ENCODE peak calls at places on chromosomes 2 and 18, in seven cellular contexts. U, V, M, L, K, J and G are unnamed samples.

GRCh38 chr2:96869281-96869823 is 528 bp downstream of the SEMA4C start:
- DNase-seq in U (peak), V (peak), M (no peak), L (peak), K (peak), J (peak), G (no peak)

GRCh38 chr2:112149194-112149593 is 11.0 kb downstream of the FBLN7 start:
- DNase-seq in U (no peak), V (no peak), M (no peak), L (no peak), K (no peak), J (no peak), G (no peak)

GRCh38 chr2:9808334-9809063 is 34.8 kb upstream of the TAF1B start:
- DNase-seq in U (no peak), V (no peak), M (no peak), L (no peak), K (peak), J (no peak), G (no peak)

GRCh38 chr2:28377984-28378678 is 14.5 kb upstream of the FOSL2 start:
- DNase-seq in U (no peak), V (no peak), M (no peak), L (no peak), K (peak), J (no peak), G (no peak)

GRCh38 chr2:238596571-238597551 is 170.1 kb downstream of the ASB1 start:
- DNase-seq in U (no peak), V (peak), M (no peak), L (no peak), K (peak), J (no peak), G (no peak)

GRCh38 chr2:21047161-21048009 is 3.5 kb upstream of the APOB start:
- DNase-seq in U (peak), V (peak), M (no peak), L (no peak), K (no peak), J (peak), G (no peak)

GRCh38 chr2:156436477-156437085 is 402 bp downstream of the GPD2 start:
- DNase-seq in U (peak), V (peak), M (peak), L (no peak), K (no peak), J (peak), G (no peak)

GRCh38 chr2:28406276-28407096 is 13.8 kb downstream of the FOSL2 start:
- DNase-seq in U (peak), V (no peak), M (no peak), L (peak), K (peak), J (no peak), G (peak)

GRCh38 chr2:28543316-28544068 is 47.6 kb downstream of the PLB1 start:
- DNase-seq in U (peak), V (no peak), M (no peak), L (no peak), K (peak), J (no peak), G (no peak)

GRCh38 chr2:231521-232185 is 32.2 kb downstream of the SH3YL1 start:
- DNase-seq in U (no peak), V (no peak), M (no peak), L (no peak), K (no peak), J (no peak), G (no peak)

GRCh38 chr2:15780912-15781574 is 159.3 kb upstream of the MYCN start:
- DNase-seq in U (peak), V (no peak), M (no peak), L (no peak), K (no peak), J (peak), G (no peak)

GRCh38 chr2:237131749-237132148 is 46.1 kb downstream of the COPS8 start:
- DNase-seq in U (no peak), V (no peak), M (no peak), L (no peak), K (no peak), J (no peak), G (no peak)
- H3K27ac ChIP-seq in U (no peak), V (no peak), M (no peak), L (no peak), K (no peak), J (no peak), G (no peak)

DNA sequence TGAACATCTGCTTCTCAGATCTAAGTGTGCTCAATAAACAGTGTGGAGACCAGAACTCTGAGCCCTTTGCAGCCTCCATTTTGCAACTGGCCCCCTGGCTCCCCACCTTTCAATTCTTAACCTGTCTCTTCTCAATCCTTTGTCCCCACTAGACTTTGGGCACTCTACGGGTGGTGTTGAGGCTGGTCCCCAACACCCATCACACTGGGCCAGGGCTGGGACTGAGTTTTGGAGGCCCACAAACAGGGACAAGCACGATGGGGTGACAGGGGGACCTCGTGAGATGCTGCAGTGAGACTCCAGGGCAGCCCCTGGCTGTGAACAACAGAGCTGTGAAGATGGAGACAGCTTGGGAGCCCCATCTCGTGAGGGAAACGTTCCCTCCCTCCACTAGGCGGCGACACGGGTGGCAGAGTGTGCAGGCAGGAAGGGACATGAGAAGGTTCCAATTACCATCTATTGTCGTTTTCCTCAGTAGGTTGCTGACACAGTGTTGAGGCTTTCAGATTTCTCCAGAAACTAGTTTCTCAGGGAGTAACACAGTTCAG is 1.2 kb downstream of the ANKMY1 start:
- DNase-seq in U (peak), V (peak), M (peak), L (peak), K (peak), J (peak), G (peak)
- H3K4me3 ChIP-seq in U (no peak), V (no peak), M (no peak), L (no peak), K (no peak), J (peak), G (no peak)

GRCh38 chr2:69985684-69986083 is 24.3 kb upstream of the ASPRV1 start:
- DNase-seq in U (no peak), V (no peak), M (no peak), L (no peak), K (peak), J (no peak), G (no peak)

GRCh38 chr2:69979902-69980301 is 18.5 kb upstream of the ASPRV1 start:
- DNase-seq in U (no peak), V (no peak), M (no peak), L (no peak), K (no peak), J (no peak), G (no peak)

GRCh38 chr2:69986691-69987090 is 25.3 kb upstream of the ASPRV1 start:
- DNase-seq in U (no peak), V (no peak), M (no peak), L (no peak), K (no peak), J (no peak), G (no peak)

GRCh38 chr2:69980408-69980807 is 19.0 kb upstream of the ASPRV1 start:
- DNase-seq in U (no peak), V (no peak), M (no peak), L (no peak), K (no peak), J (no peak), G (no peak)

GRCh38 chr2:69983392-69983791 is 22.0 kb upstream of the ASPRV1 start:
- DNase-seq in U (no peak), V (no peak), M (no peak), L (no peak), K (no peak), J (no peak), G (no peak)
- H3K27ac ChIP-seq in U (no peak), V (no peak), M (no peak), L (no peak), K (no peak), J (no peak), G (no peak)

GRCh38 chr18:62876828-62877227 is 161.5 kb downstream of the PHLPP1 start:
- DNase-seq in U (no peak), V (no peak), M (no peak), L (no peak), K (no peak), J (peak), G (no peak)
- H3K4me3 ChIP-seq in U (no peak), V (no peak), M (no peak), L (no peak), K (no peak), J (peak), G (no peak)

GRCh38 chr2:27042159-27042661 is 9.3 kb upstream of the AGBL5 start:
- DNase-seq in U (no peak), V (no peak), M (no peak), L (no peak), K (no peak), J (no peak), G (no peak)
- H3K27ac ChIP-seq in U (no peak), V (no peak), M (no peak), L (peak), K (no peak), J (no peak), G (no peak)

GRCh38 chr2:127674241-127675209 is 805 bp downstream of the LIMS2 start:
- DNase-seq in U (no peak), V (no peak), M (no peak), L (peak), K (peak), J (peak), G (no peak)

GRCh38 chr2:127672341-127673303 is 2.7 kb downstream of the LIMS2 start:
- DNase-seq in U (no peak), V (peak), M (no peak), L (no peak), K (no peak), J (no peak), G (no peak)

GRCh38 chr2:127671557-127672302 is 3.6 kb downstream of the LIMS2 start:
- DNase-seq in U (no peak), V (no peak), M (no peak), L (peak), K (no peak), J (no peak), G (no peak)

GRCh38 chr2:127675335-127676261 is at the start of gene LIMS2:
- DNase-seq in U (peak), V (peak), M (no peak), L (peak), K (peak), J (peak), G (no peak)

DNA sequence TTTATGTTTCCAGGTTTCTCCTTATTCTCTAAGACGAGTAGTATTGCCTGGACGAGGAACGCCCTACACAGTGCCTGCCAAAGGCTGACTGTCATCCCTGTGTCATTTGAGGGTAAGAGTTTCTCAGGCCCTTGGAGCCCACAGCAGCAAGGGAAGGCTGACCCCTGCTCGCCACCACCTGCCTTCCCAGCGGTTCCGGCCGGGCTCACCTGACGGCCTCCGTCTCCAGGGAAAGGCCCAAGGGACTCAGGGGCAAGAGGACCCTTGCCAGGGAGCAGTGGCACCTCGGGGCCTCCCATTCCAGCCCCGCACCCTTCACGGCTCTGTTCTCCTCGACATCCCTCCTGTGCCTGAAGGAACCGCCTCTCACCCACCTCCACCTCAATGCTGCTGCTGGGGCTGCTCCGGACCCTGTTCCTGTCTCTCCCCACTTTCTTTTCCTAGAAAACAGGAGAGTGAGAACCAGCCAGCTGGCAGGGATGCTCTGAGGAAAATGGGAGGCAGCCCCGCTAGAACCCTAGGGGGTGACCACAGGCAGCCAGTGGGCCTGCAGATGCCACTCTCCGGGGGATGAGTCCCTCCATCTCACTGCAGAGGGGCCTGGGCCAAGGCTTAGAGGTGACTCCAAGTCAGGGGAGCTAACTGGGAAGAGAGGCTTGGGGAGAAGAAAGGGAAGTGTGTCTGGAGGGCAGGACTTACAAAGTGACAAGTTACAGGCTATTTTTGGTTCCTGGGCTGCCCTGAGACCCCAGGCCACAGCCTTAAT is 1.8 kb downstream of the LIMS2 start:
- DNase-seq in U (no peak), V (peak), M (no peak), L (no peak), K (no peak), J (no peak), G (no peak)
- H3K4me3 ChIP-seq in U (no peak), V (no peak), M (no peak), L (peak), K (peak), J (no peak), G (no peak)

DNA sequence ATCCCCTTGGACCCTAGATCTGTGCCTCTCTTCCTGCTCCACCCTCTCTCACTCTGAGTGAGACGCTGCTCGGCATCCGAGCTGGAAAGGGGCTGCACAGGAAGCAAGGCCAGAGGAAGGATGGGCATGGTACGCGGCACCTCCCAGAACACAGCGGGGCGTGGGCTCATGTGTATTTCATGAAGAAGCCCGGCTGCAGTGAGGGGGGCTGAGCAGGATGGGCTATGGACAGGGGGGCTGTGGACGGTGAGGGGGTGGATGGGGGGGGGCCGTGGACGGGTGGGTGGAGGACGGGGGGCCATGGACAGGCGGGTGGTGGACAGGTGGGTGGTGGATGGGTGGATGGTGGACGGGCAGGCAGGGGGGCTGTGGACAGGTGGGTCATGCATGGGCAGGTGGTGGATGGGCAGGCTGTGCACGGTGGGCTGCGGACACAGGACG is 28.5 kb downstream of the SLC66A2 start:
- DNase-seq in U (no peak), V (no peak), M (no peak), L (peak), K (peak), J (no peak), G (no peak)
- H3K27ac ChIP-seq in U (no peak), V (no peak), M (no peak), L (no peak), K (no peak), J (no peak), G (no peak)

DNA sequence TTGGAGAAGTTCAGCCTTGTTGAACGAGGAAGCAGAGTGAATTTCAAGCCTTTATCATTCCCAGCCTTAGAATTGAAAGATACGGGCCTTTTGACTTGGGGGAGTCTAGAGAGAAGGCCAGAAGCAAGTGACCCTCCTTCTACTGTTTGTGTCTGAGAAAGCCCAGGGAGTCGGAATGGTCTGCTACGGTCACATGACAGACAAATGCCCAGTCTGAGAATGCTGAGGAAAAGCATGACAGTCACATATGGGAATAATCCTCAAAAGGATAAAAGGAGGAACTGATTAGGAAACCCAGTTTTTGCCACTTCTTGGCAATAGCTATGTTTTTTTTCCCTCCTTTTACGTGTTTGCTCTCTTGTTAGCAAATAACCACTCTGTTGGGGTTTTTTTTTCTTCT is 38.1 kb upstream of the HNRNPA3 start:
- DNase-seq in U (no peak), V (no peak), M (no peak), L (no peak), K (no peak), J (no peak), G (no peak)
- H3K4me3 ChIP-seq in U (no peak), V (no peak), M (no peak), L (no peak), K (no peak), J (no peak), G (no peak)